ENCODE peak calls at places on chromosomes 6 and 20, in six cellular contexts. U is psoas muscle, R is aorta, H is GM23248, A is adrenal gland, D is ovary. T is an unnamed sample.

GRCh38 chr6:23963137-23963536 is 162.9 kb upstream of the NRSN1 start:
- DNase-seq in D (no peak), H (no peak), R (no peak), A (no peak), U (no peak), T (no peak)

GRCh38 chr6:4987427-4987826 is 16.4 kb downstream of the RPP40 start:
- DNase-seq in D (no peak), U (no peak), A (no peak), R (no peak), H (no peak), T (no peak)

GRCh38 chr6:139679516-139680179 is 305.2 kb upstream of the CITED2 start:
- DNase-seq in U (no peak), R (no peak), A (no peak), D (no peak), H (peak; percentile 38), T (no peak)

GRCh38 chr6:93902517-93902916 is 483.2 kb upstream of the EPHA7 start:
- DNase-seq in R (no peak), A (no peak), U (no peak), H (no peak), D (no peak), T (no peak)

GRCh38 chr20:23192469-23192868 is 106.3 kb upstream of the CD93 start:
- DNase-seq in R (no peak), H (no peak), D (no peak), A (no peak), U (no peak), T (no peak)

GRCh38 chr6:169930799-169931198 is 179.4 kb downstream of the ERMARD start:
- DNase-seq in R (no peak), D (no peak), U (no peak), H (no peak), A (peak; percentile 39), T (no peak)

GRCh38 chr20:31713312-31714049 is 9.2 kb downstream of the BCL2L1 start:
- DNase-seq in U (peak; percentile 90), A (peak; percentile 90), D (peak; percentile 64), H (peak; percentile 95), R (peak; percentile 91), T (peak; percentile 76)

GRCh38 chr6:166707045-166707444 is 80.0 kb upstream of the RPS6KA2 start:
- DNase-seq in D (no peak), R (no peak), U (peak; percentile 76), H (peak; percentile 55), A (peak; percentile 78), T (peak; percentile 79)

DNA sequence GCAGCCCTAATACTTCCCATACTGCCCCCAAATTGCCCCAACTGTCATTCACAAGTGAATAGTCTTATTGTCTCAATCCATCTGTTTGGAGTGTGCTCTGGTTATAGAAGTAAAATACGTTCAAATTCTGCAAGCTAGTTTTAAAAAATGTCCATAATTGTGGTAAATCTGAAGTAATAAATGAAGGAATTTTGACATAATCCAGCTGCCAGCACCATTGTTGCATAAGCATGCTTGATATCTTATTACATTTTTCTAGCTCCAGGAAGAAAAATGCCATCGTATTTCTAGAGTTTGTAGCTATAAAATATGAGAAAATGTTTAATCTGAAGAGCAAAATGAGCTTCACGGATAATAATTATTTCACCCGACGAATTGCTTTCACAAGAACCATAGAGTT is 664.7 kb downstream of the RFPL4B start:
- DNase-seq in D (no peak), R (no peak), U (no peak), A (no peak), H (peak; percentile 49), T (no peak)
- H3K4me3 ChIP-seq in D (no peak overlapping the region), R (no peak overlapping the region), U (no peak overlapping the region), A (no peak overlapping the region), H (no peak overlapping the region), T (no peak overlapping the region)

DNA sequence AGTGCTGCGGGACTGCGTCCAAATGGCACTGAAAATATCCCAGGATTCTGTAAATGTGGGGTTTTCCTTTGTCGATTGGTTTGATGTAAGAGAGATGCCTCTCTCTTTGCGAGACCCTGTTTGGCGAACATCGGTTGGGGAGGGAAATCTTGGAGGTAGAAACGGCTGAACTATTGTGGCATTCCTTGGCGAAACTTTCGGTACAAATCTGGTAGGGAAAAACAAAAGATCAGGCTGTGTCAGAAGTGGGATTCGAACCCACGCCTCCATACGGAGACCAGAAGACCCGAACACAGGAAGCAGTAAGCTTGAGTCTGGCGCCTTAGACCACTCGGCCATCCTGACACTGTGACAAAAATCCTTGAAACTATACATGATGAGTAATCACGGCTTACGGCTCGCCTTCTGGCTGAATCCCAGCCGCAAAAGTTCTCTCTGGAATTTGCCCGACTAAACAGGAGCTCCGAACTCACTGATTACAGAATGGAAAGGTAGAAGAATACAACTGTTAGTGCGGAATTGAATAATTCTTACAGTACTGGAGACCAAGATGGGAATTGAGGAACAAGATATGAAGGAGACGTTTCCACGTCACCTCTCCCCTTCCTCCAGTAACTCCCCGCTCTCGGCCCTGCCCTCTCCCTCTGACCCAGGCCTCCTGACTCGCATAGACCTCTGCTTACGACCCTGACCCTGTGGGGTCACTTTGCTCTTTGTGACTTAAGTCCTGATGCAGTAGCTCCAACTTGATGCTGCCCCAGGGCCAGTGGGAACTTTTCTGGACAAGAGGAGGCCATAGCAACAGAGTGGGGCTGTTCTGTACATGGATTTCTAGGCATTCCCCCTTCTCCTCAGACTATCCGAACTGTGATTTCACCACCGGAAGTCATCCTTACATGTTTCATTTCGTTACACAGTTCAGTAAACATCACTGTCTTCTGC is 132.8 kb upstream of the ZNF184 start:
- DNase-seq in D (no peak), R (no peak), U (no peak), A (no peak), H (peak; percentile 84), T (no peak)
- H3K4me3 ChIP-seq in D (no peak overlapping the region), R (no peak overlapping the region), U (no peak overlapping the region), A (no peak overlapping the region), H (peak overlapping the region; percentile 75), T (peak overlapping the region; percentile 27)

DNA sequence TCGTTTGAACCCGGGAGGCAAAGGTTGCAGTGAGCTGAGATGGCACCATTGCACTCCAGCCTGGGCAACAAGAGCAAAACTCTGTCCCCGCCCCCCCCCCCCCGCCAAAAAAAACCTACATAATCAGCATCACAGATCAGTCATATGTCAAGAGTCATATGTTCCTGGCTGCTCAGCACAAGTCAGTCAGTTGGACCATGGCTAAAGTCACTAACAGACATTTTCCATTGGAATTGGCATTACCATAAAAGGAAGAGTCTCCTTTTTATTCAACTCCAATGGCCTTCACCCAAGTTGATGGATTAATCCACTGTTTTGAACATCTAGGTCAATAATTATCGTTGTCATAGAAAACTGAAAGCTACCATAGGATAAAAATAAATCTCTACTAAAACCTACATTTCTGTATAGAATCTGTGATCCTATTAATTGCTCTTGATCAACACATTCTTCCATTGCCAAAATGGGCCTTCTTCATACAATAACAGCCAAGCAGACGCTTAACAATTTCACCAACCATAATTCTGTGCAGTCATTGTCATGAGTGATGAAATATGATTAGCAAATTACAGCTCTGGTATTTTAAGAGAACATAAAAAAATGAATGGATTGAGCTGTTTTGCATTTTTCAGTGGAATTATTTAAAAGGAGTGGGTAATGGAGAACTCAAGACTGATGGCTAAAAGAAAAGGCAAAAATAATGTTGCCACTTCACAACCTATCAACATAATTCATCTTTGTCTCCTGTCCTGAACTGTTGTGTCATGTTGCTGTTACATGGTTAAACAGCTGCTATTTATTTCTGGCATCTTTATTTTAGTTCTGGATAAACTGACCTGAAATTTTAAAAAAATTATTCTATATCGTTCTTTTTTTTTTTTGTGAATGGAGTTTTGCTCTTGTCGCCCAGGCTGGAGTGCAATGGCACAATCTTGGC is 555.5 kb upstream of the JARID2 start:
- DNase-seq in H (no peak), R (no peak), A (no peak), U (no peak), D (no peak), T (no peak)
- H3K4me3 ChIP-seq in H (no peak overlapping the region), R (no peak overlapping the region), A (no peak overlapping the region), U (no peak overlapping the region), D (no peak overlapping the region), T (no peak overlapping the region)

GRCh38 chr6:22737331-22737730 is 168.0 kb downstream of the HDGFL1 start:
- DNase-seq in U (no peak), H (peak; percentile 29), D (peak; percentile 66), R (peak; percentile 63), A (peak; percentile 58), T (peak; percentile 73)

GRCh38 chr6:22727709-22728108 is 158.3 kb downstream of the HDGFL1 start:
- DNase-seq in H (no peak), A (no peak), R (no peak), U (no peak), D (no peak), T (no peak)

GRCh38 chr6:22732186-22732970 is 163.0 kb downstream of the HDGFL1 start:
- DNase-seq in H (no peak), U (no peak), A (no peak), R (no peak), D (no peak), T (no peak)
- H3K4me3 ChIP-seq in H (no peak overlapping the region), U (no peak overlapping the region), A (no peak overlapping the region), R (no peak overlapping the region), D (no peak overlapping the region), T (no peak overlapping the region)

GRCh38 chr6:106496791-106497190 is 132.5 kb downstream of the RTN4IP1 start:
- DNase-seq in H (no peak), R (no peak), U (no peak), D (no peak), A (no peak), T (no peak)

GRCh38 chr6:106502534-106502933 is 126.8 kb downstream of the RTN4IP1 start:
- DNase-seq in U (no peak), D (no peak), H (no peak), A (no peak), R (no peak), T (no peak)

DNA sequence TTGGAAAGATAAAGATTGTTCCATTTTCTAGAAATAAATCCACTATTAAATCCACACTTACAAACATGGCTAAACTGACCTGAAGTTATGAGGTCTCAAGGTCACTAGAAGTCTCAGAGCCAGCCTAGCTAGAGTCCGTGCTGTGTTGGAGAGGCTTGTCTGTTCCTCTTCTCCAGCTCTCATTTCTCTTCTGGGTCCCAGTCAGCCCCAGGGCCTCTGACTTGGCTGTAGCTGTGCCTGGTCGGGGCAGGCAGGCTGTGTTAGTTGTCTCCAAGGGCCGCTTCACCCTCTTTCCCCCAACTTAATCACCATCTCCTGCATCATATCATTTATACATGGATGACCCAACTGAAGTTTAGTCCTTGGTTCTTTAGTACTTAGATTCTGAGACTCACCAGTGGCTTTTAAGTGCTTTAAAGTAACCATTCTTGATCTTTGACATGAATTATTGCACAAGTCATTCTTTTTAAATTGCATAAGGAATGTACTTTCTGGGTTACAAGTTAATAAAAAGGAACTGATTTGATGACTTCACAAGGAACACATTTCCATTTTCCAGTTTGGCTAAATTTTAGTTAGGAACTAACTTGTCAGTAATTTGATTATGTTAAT is 127.4 kb downstream of the RTN4IP1 start:
- DNase-seq in A (no peak), H (no peak), D (no peak), R (no peak), U (no peak), T (no peak)
- H3K4me3 ChIP-seq in A (no peak overlapping the region), H (no peak overlapping the region), D (no peak overlapping the region), R (no peak overlapping the region), U (no peak overlapping the region), T (no peak overlapping the region)

GRCh38 chr6:64062960-64063683 is 427.5 kb downstream of the PHF3 start:
- DNase-seq in U (no peak), R (no peak), H (peak; percentile 22), A (no peak), D (no peak), T (no peak)
- H3K4me3 ChIP-seq in U (no peak overlapping the region), R (no peak overlapping the region), H (no peak overlapping the region), A (no peak overlapping the region), D (no peak overlapping the region), T (no peak overlapping the region)

GRCh38 chr6:3208775-3209113 is 18.7 kb downstream of the TUBB2B start:
- DNase-seq in D (no peak), R (no peak), U (no peak), A (no peak), H (no peak), T (no peak)
- H3K4me3 ChIP-seq in D (no peak overlapping the region), R (no peak overlapping the region), U (no peak overlapping the region), A (no peak overlapping the region), H (peak overlapping the region; percentile 68), T (no peak overlapping the region)

T was measured in testis.